ENCODE peak calls at places on chromosomes 16 and 17, in ten cellular contexts. K is breast epithelium, X is right cardiac atrium, N is uterus, C is heart left ventricle, U is tibial artery, O is right atrium auricular region, A is A673, B is ovary, V is esophagus muscularis mucosa. Y is an unnamed sample. For H3K4me1, the result is how much of the 10 kb centered on the place peaks cover.

GRCh38 chr16:67209565-67209964 is 10.6 kb downstream of the ELMO3 start:
- DNase-seq in K (no peak), X (peak), N (no peak), C (no peak), U (no peak), O (no peak), A (no peak), B (no peak), V (no peak), Y (no peak)

GRCh38 chr17:2854662-2855061 is 58.4 kb downstream of the RAP1GAP2 start:
- DNase-seq in K (no peak), X (no peak), N (peak), C (peak), U (no peak), O (no peak), A (no peak), B (no peak), V (no peak), Y (peak)

GRCh38 chr17:1047177-1047885 is 50.4 kb downstream of the TIMM22 start:
- DNase-seq in K (no peak), X (peak), N (no peak), C (peak), U (peak), O (peak), A (no peak), B (no peak), V (no peak), Y (peak)

GRCh38 chr16:8929086-8929748 is 34.5 kb downstream of the USP7 start:
- DNase-seq in K (no peak), X (no peak), N (no peak), C (no peak), U (no peak), O (no peak), A (peak), B (no peak), V (no peak), Y (no peak)

GRCh38 chr16:56637814-56638750 is at the start of gene MT1A:
- DNase-seq in K (peak), X (peak), N (peak), C (peak), U (peak), O (peak), A (no peak), B (peak), V (no peak), Y (peak)

GRCh38 chr17:74737299-74738050 is 419 bp downstream of the RAB37 start:
- DNase-seq in K (no peak), X (peak), N (no peak), C (no peak), U (no peak), O (no peak), A (peak), B (no peak), V (no peak), Y (no peak)

GRCh38 chr17:78960945-78961344 is 18.8 kb downstream of the LGALS3BP start:
- DNase-seq in K (no peak), X (peak), N (no peak), C (peak), U (no peak), O (peak), A (no peak), B (no peak), V (no peak), Y (peak)

GRCh38 chr17:8366231-8366630 is 10.3 kb downstream of the KRABD2 start:
- DNase-seq in K (no peak), X (no peak), N (peak), C (no peak), U (no peak), O (no peak), A (no peak), B (no peak), V (no peak), Y (no peak)

GRCh38 chr16:18803569-18804462 is 2.5 kb upstream of the ARL6IP1 start:
- DNase-seq in K (no peak), X (no peak), N (no peak), C (no peak), U (no peak), O (no peak), A (peak), B (no peak), V (no peak), Y (no peak)

GRCh38 chr17:57242148-57242547 is 14.2 kb upstream of the MSI2 start:
- DNase-seq in K (no peak), X (no peak), N (no peak), C (peak), U (no peak), O (no peak), A (no peak), B (peak), V (no peak), Y (peak)

GRCh38 chr16:57637424-57637823 is 9.0 kb downstream of the ADGRG1 start:
- DNase-seq in K (no peak), X (peak), N (peak), C (peak), U (peak), O (peak), A (no peak), B (no peak), V (no peak), Y (peak)

GRCh38 chr17:39208136-39208535 is 8.1 kb downstream of the RPL19 start:
- DNase-seq in K (no peak), X (no peak), N (no peak), C (no peak), U (no peak), O (no peak), A (no peak), B (no peak), V (no peak), Y (no peak)

GRCh38 chr16:28950648-28951409 is at the start of gene NFATC2IP:
- DNase-seq in K (peak), X (peak), N (peak), C (peak), U (peak), O (peak), A (peak), B (peak), V (peak), Y (peak)

GRCh38 chr17:47694818-47695663 is 1.1 kb downstream of the TBKBP1 start:
- DNase-seq in K (no peak), X (peak), N (peak), C (peak), U (peak), O (peak), A (peak), B (peak), V (no peak), Y (peak)

GRCh38 chr16:22764662-22765302 is 49.2 kb upstream of the HS3ST2 start:
- DNase-seq in K (no peak), X (no peak), N (no peak), C (no peak), U (no peak), O (no peak), A (no peak), B (peak), V (peak), Y (no peak)

GRCh38 chr16:85329059-85329812 is 217.0 kb upstream of the CIBAR2 start:
- DNase-seq in K (no peak), X (no peak), N (no peak), C (no peak), U (no peak), O (no peak), A (peak), B (no peak), V (no peak), Y (no peak)

GRCh38 chr16:30381351-30382041 is 865 bp downstream of the SEPTIN1 start:
- DNase-seq in K (no peak), X (peak), N (no peak), C (no peak), U (no peak), O (no peak), A (no peak), B (no peak), V (no peak), Y (no peak)

GRCh38 chr16:84013787-84014569 is 28.6 kb downstream of the SLC38A8 start:
- DNase-seq in K (no peak), X (no peak), N (no peak), C (peak), U (no peak), O (no peak), A (peak), B (no peak), V (no peak), Y (no peak)

GRCh38 chr16:11546522-11547485 is 39.9 kb downstream of the LITAF start:
- DNase-seq in K (no peak), X (no peak), N (no peak), C (no peak), U (no peak), O (no peak), A (no peak), B (no peak), V (no peak), Y (no peak)

GRCh38 chr17:48310748-48311213 is 119.2 kb downstream of the SKAP1 start:
- DNase-seq in K (no peak), X (no peak), N (no peak), C (no peak), U (no peak), O (no peak), A (no peak), B (no peak), V (no peak), Y (no peak)

GRCh38 chr16:56683424-56684162 is 1.3 kb downstream of the MT1X start:
- DNase-seq in K (no peak), X (no peak), N (no peak), C (no peak), U (no peak), O (no peak), A (no peak), B (no peak), V (no peak), Y (no peak)

GRCh38 chr17:75517277-75517865 is 1.0 kb downstream of the TSEN54 start:
- DNase-seq in K (no peak), X (no peak), N (peak), C (no peak), U (no peak), O (no peak), A (no peak), B (peak), V (no peak), Y (no peak)

GRCh38 chr17:75325827-75326586 is 36.8 kb upstream of the SLC25A19 start:
- DNase-seq in K (no peak), X (no peak), N (no peak), C (no peak), U (no peak), O (no peak), A (no peak), B (no peak), V (no peak), Y (no peak)

GRCh38 chr17:61393904-61394629 is 5.6 kb upstream of the TBX2 start:
- DNase-seq in K (no peak), X (no peak), N (no peak), C (no peak), U (peak), O (no peak), A (no peak), B (no peak), V (no peak), Y (no peak)

GRCh38 chr16:8924214-8924613 is 39.5 kb downstream of the USP7 start:
- DNase-seq in K (no peak), X (no peak), N (no peak), C (peak), U (no peak), O (no peak), A (no peak), B (no peak), V (no peak), Y (peak)

GRCh38 chr16:21264226-21265036 is 13.7 kb downstream of the CRYM start:
- DNase-seq in K (no peak), X (peak), N (peak), C (peak), U (no peak), O (no peak), A (no peak), B (no peak), V (peak), Y (peak)

GRCh38 chr16:55443855-55444254 is 35.1 kb upstream of the MMP2 start:
- DNase-seq in K (no peak), X (no peak), N (no peak), C (no peak), U (no peak), O (no peak), A (no peak), B (no peak), V (no peak), Y (no peak)

GRCh38 chr17:82858376-82859126 is 18.7 kb upstream of the ZNF750 start:
- DNase-seq in K (no peak), X (peak), N (no peak), C (no peak), U (no peak), O (no peak), A (no peak), B (no peak), V (no peak), Y (no peak)

GRCh38 chr17:28572294-28573099 is 1.2 kb upstream of the PIGS start:
- DNase-seq in K (no peak), X (no peak), N (no peak), C (no peak), U (no peak), O (no peak), A (no peak), B (no peak), V (no peak), Y (no peak)

GRCh38 chr17:10556301-10557005 is 7.0 kb upstream of the MYH2 start:
- DNase-seq in K (no peak), X (no peak), N (no peak), C (no peak), U (no peak), O (no peak), A (no peak), B (no peak), V (no peak), Y (no peak)

GRCh38 chr16:50213939-50214519 is 52.3 kb upstream of the ADCY7 start:
- DNase-seq in K (no peak), X (no peak), N (no peak), C (no peak), U (no peak), O (no peak), A (peak), B (no peak), V (no peak), Y (no peak)

GRCh38 chr16:89695875-89696597 is 5.5 kb downstream of the SPATA2L start:
- DNase-seq in K (no peak), X (peak), N (no peak), C (no peak), U (no peak), O (no peak), A (no peak), B (peak), V (no peak), Y (no peak)

GRCh38 chr16:65106792-65107191 is 15.1 kb downstream of the CDH11 start:
- DNase-seq in K (no peak), X (no peak), N (no peak), C (no peak), U (no peak), O (no peak), A (no peak), B (no peak), V (no peak), Y (no peak)

DNA sequence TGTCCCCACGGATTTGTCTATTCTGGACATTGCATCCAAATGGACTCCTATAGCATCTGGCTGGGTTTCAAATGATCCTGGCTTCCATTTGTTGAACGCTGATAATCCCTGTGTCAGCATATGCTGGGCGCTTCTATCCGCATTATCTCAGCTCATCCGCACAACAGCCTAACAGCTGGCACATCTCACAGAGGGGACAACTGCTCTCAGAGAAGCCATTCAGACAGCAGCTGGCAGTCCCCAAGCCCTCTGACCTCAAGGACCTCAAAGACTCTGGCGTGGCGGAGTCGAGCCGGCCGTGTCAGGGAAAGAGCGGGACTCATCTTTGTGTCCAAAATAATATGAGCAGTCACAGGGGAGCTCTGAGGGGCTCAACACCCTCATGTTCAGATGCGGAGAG is 82.3 kb downstream of the NT5M start:
- DNase-seq in K (no peak), X (peak), N (no peak), C (peak), U (no peak), O (no peak), A (no peak), B (no peak), V (no peak), Y (no peak)
- H3K4me1 ChIP-seq in K (under half), X (under half), N (under half), C (under half), U (under half), O (under half), A (under half), B (under half), V (under half), Y (under half)

GRCh38 chr17:50916026-50916707 is 50.0 kb upstream of the TOB1 start:
- DNase-seq in K (no peak), X (no peak), N (no peak), C (no peak), U (no peak), O (no peak), A (no peak), B (no peak), V (no peak), Y (no peak)
- H3K27ac ChIP-seq in K (peak), X (no peak), N (no peak), C (peak), U (no peak), O (no peak), A (no peak), B (no peak), V (no peak), Y (peak)

DNA sequence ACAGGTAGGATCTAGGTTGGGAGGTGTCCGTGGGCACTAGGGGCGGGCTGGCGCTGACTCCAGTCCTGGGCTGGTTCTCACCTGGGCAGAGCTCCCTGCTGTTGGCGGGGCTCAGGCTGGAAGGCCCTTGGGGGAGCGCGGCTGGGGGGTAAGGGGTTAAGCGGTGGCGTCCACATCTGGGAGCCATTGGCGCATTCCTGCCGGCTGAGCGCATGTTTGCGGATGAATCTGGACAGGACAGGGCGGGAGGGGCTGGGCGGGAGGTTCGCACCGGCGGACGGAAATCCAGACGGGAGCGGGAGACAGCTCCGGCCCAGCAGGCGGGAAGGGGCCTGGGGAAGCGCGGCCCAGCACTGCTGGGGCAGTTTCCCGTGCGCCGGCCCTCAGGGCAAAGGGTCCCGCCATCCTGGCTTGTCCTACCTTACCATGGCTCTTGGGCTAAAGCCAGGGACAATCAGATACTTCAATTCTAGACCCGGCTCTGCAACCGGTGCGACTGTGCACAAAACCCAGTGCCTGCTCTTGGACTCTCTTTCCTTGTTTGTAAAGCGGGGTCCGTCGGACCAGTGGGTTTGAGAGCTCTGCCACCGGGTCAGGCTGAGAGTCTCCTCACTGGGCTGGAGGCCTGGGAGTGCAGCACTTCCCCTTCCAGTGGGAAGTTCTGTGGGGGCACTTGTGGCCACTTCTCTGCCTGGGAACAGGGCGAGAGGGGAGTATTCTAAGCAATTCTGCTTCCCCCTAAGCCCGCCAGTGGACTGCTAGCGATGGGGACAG is 7.8 kb downstream of the RARA start:
- DNase-seq in K (peak), X (peak), N (peak), C (peak), U (peak), O (peak), A (no peak), B (peak), V (no peak), Y (peak)
- H3K4me1 ChIP-seq in K (under half), X (under half), N (under half), C (half or more), U (half or more), O (under half), A (under half), B (under half), V (half or more), Y (half or more)

GRCh38 chr17:58694826-58695225 is 2.4 kb downstream of the RAD51C start:
- DNase-seq in K (no peak), X (no peak), N (no peak), C (no peak), U (no peak), O (no peak), A (no peak), B (no peak), V (no peak), Y (no peak)

GRCh38 chr17:58694302-58694701 is 1.9 kb downstream of the RAD51C start:
- DNase-seq in K (no peak), X (no peak), N (no peak), C (no peak), U (no peak), O (no peak), A (no peak), B (no peak), V (no peak), Y (no peak)

GRCh38 chr17:58692239-58693055 is at the start of gene RAD51C:
- DNase-seq in K (peak), X (peak), N (peak), C (peak), U (peak), O (peak), A (peak), B (peak), V (peak), Y (peak)

GRCh38 chr17:58693208-58693607 is 806 bp downstream of the RAD51C start:
- DNase-seq in K (no peak), X (no peak), N (no peak), C (no peak), U (no peak), O (no peak), A (no peak), B (no peak), V (no peak), Y (no peak)

DNA sequence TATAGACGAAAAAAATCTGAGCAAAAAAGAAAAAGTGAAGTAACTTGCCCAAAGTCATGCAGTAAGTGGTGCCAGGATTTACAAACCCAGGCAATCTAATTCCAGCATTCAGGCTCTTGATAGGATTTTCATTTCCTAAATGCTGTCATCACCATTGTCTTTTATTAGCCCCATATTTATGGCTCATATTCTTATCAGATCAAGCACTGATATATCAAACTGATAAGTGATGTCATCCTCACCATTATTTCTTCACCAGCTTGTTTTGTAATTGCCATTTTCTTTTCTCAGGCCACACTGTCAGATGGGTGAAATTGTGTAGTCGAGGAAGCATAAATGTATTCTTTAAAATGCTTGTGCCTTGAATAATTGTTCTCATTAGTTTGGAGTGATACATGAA is 1.3 kb downstream of the RAD51C start:
- DNase-seq in K (no peak), X (no peak), N (no peak), C (no peak), U (no peak), O (no peak), A (no peak), B (no peak), V (no peak), Y (no peak)
- H3K27ac ChIP-seq in K (no peak), X (no peak), N (no peak), C (no peak), U (no peak), O (no peak), A (no peak), B (no peak), V (no peak), Y (no peak)

GRCh38 chr17:27342059-27342458 is 48.1 kb downstream of the WSB1 start:
- DNase-seq in K (no peak), X (no peak), N (no peak), C (no peak), U (no peak), O (no peak), A (no peak), B (no peak), V (no peak), Y (no peak)
- H3K4me1 ChIP-seq in K (under half), X (under half), N (under half), C (under half), U (under half), O (under half), A (under half), B (under half), V (under half), Y (under half)

Y was measured in left ventricle myocardium inferior.